ENCODE peak calls at places on chromosomes 7 and 10, in ten cellular contexts. B, Y, K, V, Q, Z, S, F, E and R are unnamed samples.
A peak's percentile ranks its signal among the peaks of the same experiment; 100 is the strongest.

GRCh38 chr10:35565602-35566061 is 39.5 kb upstream of the GJD4 start:
- DNase-seq in B (no peak), Y (peak; percentile 63), K (peak; percentile 34), V (no peak), Q (no peak), Z (peak; percentile 13), S (peak; percentile 29), F (no peak), E (peak; percentile 29), R (peak; percentile 64)

GRCh38 chr10:31036209-31036608 is 4.5 kb upstream of the ZNF438 start:
- DNase-seq in B (no peak), Y (no peak), K (peak; percentile 62), V (no peak), Q (no peak), Z (peak; percentile 55), S (no peak), F (no peak), E (no peak), R (no peak)

GRCh38 chr10:114471906-114472873 is 67.9 kb upstream of the AFAP1L2 start:
- DNase-seq in B (no peak), Y (no peak), K (peak; percentile 52), V (no peak), Q (no peak), Z (no peak), S (no peak), F (no peak), E (no peak), R (no peak)

GRCh38 chr10:76119515-76119914 is 688.1 kb downstream of the LRMDA start:
- DNase-seq in B (no peak), Y (no peak), K (no peak), V (no peak), Q (peak; percentile 44), Z (peak; percentile 86), S (no peak), F (no peak), E (no peak), R (no peak)

GRCh38 chr10:97781541-97782331 is 9.9 kb upstream of the SFRP5 start:
- DNase-seq in B (no peak), Y (no peak), K (peak; percentile 60), V (no peak), Q (no peak), Z (no peak), S (no peak), F (no peak), E (no peak), R (no peak)

GRCh38 chr10:3048114-3049019 is 19.0 kb upstream of the PFKP start:
- DNase-seq in B (no peak), Y (no peak), K (peak; percentile 72), V (no peak), Q (peak; percentile 59), Z (peak; percentile 54), S (no peak), F (no peak), E (no peak), R (peak; percentile 22)

GRCh38 chr10:89062861-89063260 is 72.3 kb downstream of the FAS start:
- DNase-seq in B (no peak), Y (no peak), K (no peak), V (no peak), Q (peak; percentile 40), Z (no peak), S (peak; percentile 67), F (no peak), E (no peak), R (no peak)

GRCh38 chr10:90969947-90970673 is 49.2 kb upstream of the ANKRD1 start:
- DNase-seq in B (no peak), Y (no peak), K (no peak), V (no peak), Q (peak; percentile 68), Z (peak; percentile 71), S (no peak), F (no peak), E (no peak), R (no peak)

GRCh38 chr10:71302874-71303568 is 16.0 kb upstream of the SLC29A3 start:
- DNase-seq in B (no peak), Y (no peak), K (peak; percentile 80), V (no peak), Q (peak; percentile 66), Z (peak; percentile 48), S (no peak), F (peak; percentile 44), E (no peak), R (no peak)

GRCh38 chr10:33899578-33900531 is 565.4 kb upstream of the NRP1 start:
- DNase-seq in B (no peak), Y (no peak), K (no peak), V (no peak), Q (peak; percentile 55), Z (no peak), S (no peak), F (no peak), E (no peak), R (no peak)

GRCh38 chr7:102104245-102104644 is 182.4 kb upstream of the SH2B2 start:
- DNase-seq in B (no peak), Y (no peak), K (no peak), V (no peak), Q (no peak), Z (no peak), S (no peak), F (no peak), E (no peak), R (no peak)

GRCh38 chr7:128391805-128392204 is 18.0 kb downstream of the IMPDH1 start:
- DNase-seq in B (no peak), Y (no peak), K (peak; percentile 35), V (no peak), Q (no peak), Z (no peak), S (no peak), F (no peak), E (no peak), R (no peak)

GRCh38 chr7:12119638-12120303 is 91.3 kb upstream of the TMEM106B start:
- DNase-seq in B (no peak), Y (no peak), K (no peak), V (no peak), Q (no peak), Z (no peak), S (no peak), F (no peak), E (no peak), R (no peak)

GRCh38 chr10:93413252-93413689 is 68.9 kb downstream of the MYOF start:
- DNase-seq in B (no peak), Y (no peak), K (no peak), V (no peak), Q (no peak), Z (no peak), S (no peak), F (no peak), E (no peak), R (no peak)

GRCh38 chr10:125961743-125962142 is 65.4 kb downstream of the FANK1 start:
- DNase-seq in B (no peak), Y (no peak), K (peak; percentile 30), V (no peak), Q (no peak), Z (no peak), S (no peak), F (no peak), E (no peak), R (no peak)